ENCODE peak calls at places on chromosomes 6 and 20, in ten cellular contexts. W, N, I, D, S, J, B, U, R and V are unnamed samples. For H3K36me3, the result is how much of the 10 kb centered on the place peaks cover.

GRCh38 chr20:17654649-17655285 is 27.3 kb downstream of the RRBP1 start:
- DNase-seq in U (peak), I (peak), S (peak), R (peak), N (peak), B (peak), J (peak), W (peak), D (peak), V (no peak)

GRCh38 chr6:48765352-48765961 is 654.5 kb upstream of the PTCHD4 start:
- DNase-seq in N (peak), I (peak), D (no peak), S (peak), B (peak), R (peak), U (peak), J (no peak), W (peak), V (peak)

GRCh38 chr6:104281370-104281769 is 578.3 kb downstream of the HACE1 start:
- DNase-seq in D (no peak), W (no peak), S (no peak), J (no peak), B (no peak), N (no peak), R (no peak), U (no peak), I (no peak), V (peak)

GRCh38 chr20:62635852-62636251 is 6.5 kb upstream of the SLCO4A1 start:
- DNase-seq in S (no peak), R (no peak), U (no peak), N (no peak), J (no peak), B (no peak), D (no peak), I (no peak), W (no peak), V (no peak)

GRCh38 chr20:13009682-13010406 is 1.1 kb downstream of the SPTLC3 start:
- DNase-seq in S (peak), B (peak), I (peak), D (peak), J (no peak), R (no peak), N (peak), U (peak), W (peak), V (peak)

GRCh38 chr20:42041000-42041565 is 422.9 kb upstream of the CHD6 start:
- DNase-seq in W (peak), S (no peak), B (no peak), R (peak), I (peak), D (no peak), U (no peak), J (no peak), N (no peak), V (no peak)

GRCh38 chr20:12978613-12979495 is 29.9 kb upstream of the SPTLC3 start:
- DNase-seq in N (no peak), J (no peak), S (no peak), D (no peak), W (no peak), U (no peak), R (no peak), I (peak), B (no peak), V (no peak)

GRCh38 chr6:92723390-92723931 is 695.9 kb downstream of the EPHA7 start:
- DNase-seq in U (no peak), R (no peak), S (no peak), J (peak), I (no peak), B (no peak), D (no peak), N (no peak), W (peak), V (no peak)

GRCh38 chr6:145904878-145905277 is 59.3 kb downstream of the SHPRH start:
- DNase-seq in W (no peak), D (peak), B (no peak), J (no peak), S (no peak), N (no peak), I (no peak), R (no peak), U (no peak), V (peak)

GRCh38 chr6:14258117-14258516 is 140.5 kb downstream of the CD83 start:
- DNase-seq in D (no peak), R (no peak), I (no peak), B (no peak), W (no peak), S (no peak), J (no peak), U (no peak), N (no peak), V (no peak)

GRCh38 chr6:87929843-87930288 is 117.8 kb upstream of the SPACA1 start:
- DNase-seq in W (peak), S (peak), I (peak), B (peak), N (peak), J (peak), R (peak), U (peak), D (peak), V (peak)

GRCh38 chr20:10747019-10747418 is 73.2 kb upstream of the JAG1 start:
- DNase-seq in D (no peak), J (no peak), B (peak), R (peak), S (peak), W (no peak), N (no peak), U (no peak), I (peak), V (no peak)

GRCh38 chr6:149846321-149846720 is 17.8 kb downstream of the LRP11 start:
- DNase-seq in B (peak), D (no peak), W (peak), U (peak), R (no peak), S (peak), J (peak), N (peak), I (no peak), V (no peak)

GRCh38 chr6:39865011-39865888 is 69.0 kb downstream of the MOCS1 start:
- DNase-seq in S (peak), U (peak), I (peak), B (peak), W (peak), J (peak), R (peak), N (peak), D (peak), V (peak)

GRCh38 chr6:95501032-95501904 is 76.1 kb upstream of the MANEA start:
- DNase-seq in S (no peak), U (no peak), J (no peak), D (no peak), N (no peak), B (no peak), R (no peak), W (no peak), I (no peak), V (no peak)

GRCh38 chr6:108156180-108156937 is 9.5 kb upstream of the NR2E1 start:
- DNase-seq in B (no peak), N (no peak), W (no peak), J (no peak), S (peak), D (no peak), U (no peak), R (peak), I (no peak), V (no peak)

GRCh38 chr20:57252559-57253162 is 13.8 kb downstream of the BMP7 start:
- DNase-seq in B (no peak), U (no peak), D (no peak), J (no peak), R (no peak), S (no peak), W (no peak), N (no peak), I (no peak), V (no peak)

GRCh38 chr6:9507136-9507895 is 907.6 kb downstream of the TFAP2A start:
- DNase-seq in N (no peak), D (no peak), U (no peak), W (no peak), R (peak), S (no peak), B (no peak), I (no peak), J (no peak), V (no peak)

GRCh38 chr6:109693128-109693527 is 2.0 kb downstream of the FIG4 start:
- DNase-seq in J (no peak), D (no peak), R (no peak), U (no peak), B (no peak), W (no peak), S (no peak), N (no peak), I (no peak), V (peak)

GRCh38 chr6:169250660-169251059 is 3.0 kb downstream of the THBS2 start:
- DNase-seq in D (no peak), W (no peak), N (peak), R (no peak), S (peak), U (no peak), I (no peak), J (no peak), B (no peak), V (no peak)

DNA sequence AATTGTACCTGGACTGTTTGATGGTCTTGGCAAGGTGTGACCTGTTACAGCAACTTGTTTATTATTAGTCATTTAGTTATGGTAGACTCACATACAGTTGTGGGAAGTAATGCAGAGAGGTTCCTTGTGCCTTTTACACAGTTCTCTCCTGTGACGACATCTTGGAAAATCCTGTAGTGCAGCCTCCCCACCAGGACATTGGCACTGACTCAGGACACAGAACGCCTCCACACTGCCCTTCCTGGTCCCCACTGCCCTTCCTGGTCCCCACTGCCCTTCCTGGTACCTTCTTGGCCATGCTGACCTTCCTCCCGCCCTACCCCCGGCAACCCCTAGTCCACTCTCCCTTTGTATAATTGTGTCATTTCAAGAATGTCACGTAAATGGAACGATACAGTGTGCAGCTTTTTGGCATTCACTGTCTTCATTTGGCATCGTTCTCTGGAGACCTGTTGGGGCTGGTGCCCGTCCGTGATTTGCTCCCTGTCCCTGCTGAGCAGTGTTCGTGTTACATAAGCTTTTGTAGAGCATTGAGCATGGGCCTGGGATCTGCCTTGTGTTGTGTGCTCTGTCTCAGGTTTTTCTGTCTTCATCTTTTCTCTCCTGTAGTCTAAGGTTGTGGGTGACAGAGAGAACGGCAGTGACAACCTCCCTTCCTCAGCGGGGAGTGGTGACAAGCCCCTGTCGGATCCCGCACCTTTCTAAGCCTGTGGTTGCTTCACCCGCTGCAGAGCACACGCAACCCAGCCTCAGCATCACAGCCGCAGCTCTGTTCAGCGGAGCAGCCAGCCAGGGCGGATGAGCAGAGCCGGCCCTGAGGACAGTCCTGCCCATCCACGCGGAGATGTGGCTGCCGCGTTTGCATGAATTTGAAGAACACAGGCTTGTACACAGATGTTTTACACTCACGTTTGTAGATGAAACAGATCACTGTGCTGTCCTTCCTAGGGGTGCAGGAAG is 5.4 kb upstream of the DNAJC5 start:
- DNase-seq in S (peak), W (peak), J (no peak), D (no peak), R (no peak), I (no peak), N (no peak), B (no peak), U (no peak), V (no peak)
- H3K36me3 ChIP-seq in S (under half), W (under half), J (half or more), D (under half), R (under half), I (under half), N (half or more), B (under half), U (half or more), V (under half)

GRCh38 chr6:160027076-160027475 is 58.2 kb downstream of the IGF2R start:
- DNase-seq in U (no peak), D (no peak), W (no peak), I (no peak), B (no peak), J (no peak), R (no peak), N (no peak), S (no peak), V (no peak)
- H3K36me3 ChIP-seq in U (half or more), D (under half), W (under half), I (under half), B (under half), J (half or more), R (under half), N (under half), S (under half), V (under half)

GRCh38 chr20:38012332-38012731 is 20.9 kb downstream of the TTI1 start:
- DNase-seq in I (no peak), J (no peak), U (no peak), S (no peak), R (no peak), W (no peak), D (no peak), N (no peak), B (no peak), V (no peak)

GRCh38 chr20:38018385-38018784 is 14.9 kb downstream of the TTI1 start:
- DNase-seq in N (no peak), I (no peak), J (no peak), R (no peak), W (no peak), U (no peak), B (no peak), D (no peak), S (no peak), V (no peak)

GRCh38 chr20:38008233-38008944 is 24.9 kb downstream of the TTI1 start:
- DNase-seq in I (no peak), D (no peak), B (no peak), U (no peak), J (no peak), W (no peak), N (no peak), R (no peak), S (no peak), V (no peak)

GRCh38 chr20:38017959-38018358 is 15.3 kb downstream of the TTI1 start:
- DNase-seq in U (no peak), B (no peak), N (no peak), S (no peak), R (no peak), W (no peak), J (no peak), D (no peak), I (no peak), V (no peak)

GRCh38 chr20:38013891-38014290 is 19.4 kb downstream of the TTI1 start:
- DNase-seq in S (no peak), R (no peak), U (no peak), B (no peak), W (no peak), J (no peak), I (no peak), N (no peak), D (no peak), V (no peak)
- H3K36me3 ChIP-seq in S (under half), R (under half), U (half or more), B (half or more), W (under half), J (half or more), I (under half), N (under half), D (under half), V (half or more)

DNA sequence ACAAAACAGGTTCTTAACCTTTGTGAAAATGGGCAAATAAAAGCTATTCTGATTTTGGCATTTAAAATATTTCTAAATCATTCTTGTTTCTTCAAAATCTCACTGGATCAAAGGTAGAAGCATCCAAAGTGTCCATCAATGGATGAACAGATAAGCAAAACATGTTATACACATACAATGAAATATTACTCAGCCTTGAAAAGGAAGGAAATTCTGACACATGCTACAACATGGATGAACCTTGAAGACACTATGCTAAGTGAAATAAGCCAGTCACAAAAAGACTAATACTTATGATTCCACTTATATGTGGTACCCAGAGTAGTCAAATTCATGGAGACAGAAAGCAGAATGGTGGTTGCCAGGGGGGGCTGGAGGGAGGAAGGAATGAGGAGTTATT is 45.9 kb downstream of the SNX14 start:
- DNase-seq in D (no peak), W (no peak), S (no peak), U (no peak), J (no peak), B (no peak), R (no peak), I (no peak), N (no peak), V (no peak)
- H3K36me3 ChIP-seq in D (under half), W (under half), S (under half), U (under half), J (half or more), B (under half), R (under half), I (under half), N (under half), V (half or more)

GRCh38 chr6:91509039-91509438 is 922.2 kb upstream of the MAP3K7 start:
- DNase-seq in W (no peak), R (no peak), B (no peak), I (no peak), D (no peak), U (no peak), S (no peak), J (no peak), N (no peak), V (no peak)

GRCh38 chr6:91506509-91506908 is 919.6 kb upstream of the MAP3K7 start:
- DNase-seq in W (no peak), I (no peak), S (no peak), R (no peak), U (no peak), J (no peak), D (no peak), N (no peak), B (no peak), V (no peak)

GRCh38 chr6:91505199-91505598 is 918.3 kb upstream of the MAP3K7 start:
- DNase-seq in D (no peak), J (no peak), R (no peak), W (no peak), I (no peak), S (no peak), B (no peak), U (no peak), N (no peak), V (no peak)

GRCh38 chr6:91509711-91510110 is 922.8 kb upstream of the MAP3K7 start:
- DNase-seq in W (no peak), B (no peak), D (no peak), U (no peak), S (no peak), I (no peak), R (no peak), J (no peak), N (peak), V (no peak)
- H3K36me3 ChIP-seq in W (under half), B (under half), D (under half), U (under half), S (under half), I (under half), R (under half), J (under half), N (under half), V (under half)

GRCh38 chr6:43006251-43006650 is 7.5 kb downstream of the MEA1 start:
- DNase-seq in R (no peak), S (no peak), U (no peak), B (no peak), J (no peak), N (no peak), I (no peak), W (no peak), D (no peak), V (no peak)

GRCh38 chr6:43009124-43009523 is 4.6 kb downstream of the MEA1 start:
- DNase-seq in R (peak), D (no peak), B (peak), W (peak), J (no peak), N (peak), I (peak), U (peak), S (peak), V (peak)

GRCh38 chr6:43005844-43006243 is 7.9 kb downstream of the MEA1 start:
- DNase-seq in W (no peak), R (no peak), N (no peak), S (peak), I (no peak), J (no peak), B (no peak), D (no peak), U (no peak), V (no peak)

GRCh38 chr6:43011207-43011606 is 2.5 kb downstream of the MEA1 start:
- DNase-seq in I (no peak), S (no peak), B (no peak), N (no peak), J (no peak), R (peak), U (no peak), D (no peak), W (no peak), V (no peak)

GRCh38 chr6:43007126-43007525 is 6.6 kb downstream of the MEA1 start:
- DNase-seq in U (no peak), S (no peak), D (no peak), R (no peak), J (no peak), N (no peak), W (no peak), I (no peak), B (no peak), V (no peak)
- H3K36me3 ChIP-seq in U (half or more), S (under half), D (under half), R (under half), J (half or more), N (under half), W (under half), I (under half), B (half or more), V (half or more)

DNA sequence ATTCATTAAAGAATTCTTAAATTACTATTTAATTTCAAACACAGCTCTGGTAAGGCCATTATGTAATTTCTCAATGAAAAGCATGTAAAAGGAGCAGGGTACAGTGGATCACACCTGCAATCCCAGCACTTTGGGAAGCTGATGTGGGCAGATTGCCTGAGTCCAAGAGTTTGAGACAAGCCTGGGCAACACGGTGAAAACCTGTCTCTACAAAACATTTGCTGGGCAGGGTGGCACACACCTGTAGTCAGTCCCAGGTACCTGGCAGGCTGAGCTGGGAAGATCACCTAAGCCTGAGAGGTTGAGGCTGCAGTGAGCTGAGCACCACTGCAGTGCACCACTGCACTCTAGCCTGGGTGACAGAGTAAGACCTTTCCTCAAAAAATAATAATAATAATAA is 37.4 kb downstream of the MDN1 start:
- DNase-seq in B (no peak), W (no peak), N (no peak), U (no peak), D (no peak), S (peak), R (no peak), I (no peak), J (no peak), V (no peak)
- H3K36me3 ChIP-seq in B (under half), W (under half), N (under half), U (under half), D (under half), S (under half), R (under half), I (under half), J (half or more), V (half or more)

GRCh38 chr6:32117461-32117860 is 8.3 kb upstream of the TNXB start:
- DNase-seq in U (no peak), J (no peak), I (no peak), W (no peak), N (no peak), B (no peak), D (no peak), R (no peak), S (no peak), V (no peak)

GRCh38 chr6:32114853-32115252 is 5.7 kb upstream of the TNXB start:
- DNase-seq in I (peak), R (no peak), S (no peak), U (peak), J (no peak), N (peak), D (no peak), W (no peak), B (no peak), V (no peak)

GRCh38 chr6:32115623-32116022 is 6.5 kb upstream of the TNXB start:
- DNase-seq in R (no peak), D (no peak), U (no peak), J (no peak), W (no peak), B (no peak), I (no peak), N (no peak), S (no peak), V (no peak)

GRCh38 chr6:32118782-32119628 is 9.0 kb downstream of the ATF6B start:
- DNase-seq in J (peak), U (peak), D (peak), N (peak), W (peak), I (peak), B (peak), R (peak), S (peak), V (peak)

GRCh38 chr6:32116674-32117073 is 7.5 kb upstream of the TNXB start:
- DNase-seq in W (no peak), S (no peak), N (peak), B (peak), U (no peak), D (no peak), R (peak), J (no peak), I (no peak), V (peak)
- H3K36me3 ChIP-seq in W (under half), S (under half), N (under half), B (under half), U (half or more), D (under half), R (under half), J (half or more), I (under half), V (half or more)